ENCODE peak calls at places on chromosomes 6 and 20, in ten cellular contexts. D, E, J, K, N, U, H, B, F and O are unnamed samples.

GRCh38 chr6:108492131-108492766 is 68.5 kb upstream of the FOXO3 start:
- DNase-seq in U (no peak), F (no peak), K (peak; percentile 25), D (no peak), J (no peak), N (no peak), H (no peak), B (no peak), E (peak; percentile 22), O (no peak)

GRCh38 chr6:149924933-149925252 is 2.0 kb upstream of the RAET1G start:
- DNase-seq in E (no peak), N (no peak), D (no peak), J (no peak), U (no peak), F (no peak), H (no peak), B (no peak), K (no peak), O (no peak)

GRCh38 chr6:169398342-169399105 is 144.9 kb upstream of the THBS2 start:
- DNase-seq in F (no peak), H (peak; percentile 69), D (no peak), J (no peak), E (no peak), K (no peak), B (no peak), U (no peak), N (no peak), O (no peak)

GRCh38 chr20:14622796-14623195 is 285.4 kb upstream of the FLRT3 start:
- DNase-seq in E (no peak), J (no peak), F (no peak), D (no peak), K (peak; percentile 69), N (no peak), H (no peak), U (no peak), B (peak; percentile 48), O (no peak)

GRCh38 chr20:51659491-51660050 is 108.6 kb downstream of the ATP9A start:
- DNase-seq in F (no peak), B (no peak), U (no peak), E (no peak), D (no peak), H (no peak), J (no peak), K (no peak), N (no peak), O (no peak)

GRCh38 chr20:31716351-31716750 is 6.3 kb downstream of the BCL2L1 start:
- DNase-seq in J (no peak), B (no peak), N (no peak), U (no peak), H (no peak), E (no peak), F (no peak), K (no peak), D (no peak), O (no peak)

GRCh38 chr6:32164295-32164694 is at the start of gene EGFL8:
- DNase-seq in J (no peak), F (no peak), N (peak; percentile 32), K (no peak), U (no peak), B (no peak), E (no peak), D (no peak), H (no peak), O (no peak)

GRCh38 chr20:23159256-23159922 is 73.3 kb upstream of the CD93 start:
- DNase-seq in J (no peak), H (no peak), F (no peak), K (no peak), B (no peak), D (no peak), N (no peak), U (no peak), E (no peak), O (no peak)

GRCh38 chr20:1718604-1719384 is 61.2 kb upstream of the SIRPG start:
- DNase-seq in F (no peak), H (peak; percentile 79), B (no peak), N (no peak), E (no peak), U (no peak), K (peak; percentile 84), J (no peak), D (peak; percentile 21), O (no peak)

GRCh38 chr6:29487660-29488059 is at the start of gene MAS1L:
- DNase-seq in H (no peak), D (no peak), U (no peak), B (no peak), E (no peak), N (no peak), J (no peak), F (no peak), K (no peak), O (no peak)

GRCh38 chr6:43207286-43207685 is 22.0 kb downstream of the DNPH1 start:
- DNase-seq in H (no peak), F (no peak), K (no peak), B (no peak), J (no peak), N (no peak), E (no peak), D (no peak), U (no peak), O (no peak)

GRCh38 chr20:6613280-6613861 is 154.1 kb upstream of the BMP2 start:
- DNase-seq in U (no peak), N (no peak), B (no peak), J (no peak), K (no peak), F (no peak), D (no peak), E (no peak), H (no peak), O (no peak)

GRCh38 chr6:4913705-4914411 is 90.0 kb downstream of the RPP40 start:
- DNase-seq in F (no peak), H (no peak), J (no peak), D (no peak), U (no peak), K (no peak), N (no peak), B (no peak), E (no peak), O (no peak)

GRCh38 chr20:46757135-46757534 is 47.7 kb downstream of the SLC2A10 start:
- DNase-seq in U (no peak), N (no peak), J (no peak), K (no peak), H (no peak), F (no peak), D (no peak), B (no peak), E (no peak), O (no peak)

GRCh38 chr20:46756419-46756818 is 47.0 kb downstream of the SLC2A10 start:
- DNase-seq in E (no peak), B (no peak), N (no peak), U (no peak), D (no peak), H (no peak), K (no peak), F (no peak), J (no peak), O (no peak)

GRCh38 chr20:46758929-46759669 is 49.6 kb downstream of the SLC2A10 start:
- DNase-seq in H (no peak), U (no peak), K (no peak), E (no peak), D (no peak), F (no peak), B (no peak), J (no peak), N (no peak), O (no peak)

GRCh38 chr20:46755483-46756417 is 46.3 kb downstream of the SLC2A10 start:
- DNase-seq in B (no peak), N (no peak), K (no peak), F (no peak), U (no peak), E (no peak), H (no peak), D (no peak), J (no peak), O (no peak)

DNA sequence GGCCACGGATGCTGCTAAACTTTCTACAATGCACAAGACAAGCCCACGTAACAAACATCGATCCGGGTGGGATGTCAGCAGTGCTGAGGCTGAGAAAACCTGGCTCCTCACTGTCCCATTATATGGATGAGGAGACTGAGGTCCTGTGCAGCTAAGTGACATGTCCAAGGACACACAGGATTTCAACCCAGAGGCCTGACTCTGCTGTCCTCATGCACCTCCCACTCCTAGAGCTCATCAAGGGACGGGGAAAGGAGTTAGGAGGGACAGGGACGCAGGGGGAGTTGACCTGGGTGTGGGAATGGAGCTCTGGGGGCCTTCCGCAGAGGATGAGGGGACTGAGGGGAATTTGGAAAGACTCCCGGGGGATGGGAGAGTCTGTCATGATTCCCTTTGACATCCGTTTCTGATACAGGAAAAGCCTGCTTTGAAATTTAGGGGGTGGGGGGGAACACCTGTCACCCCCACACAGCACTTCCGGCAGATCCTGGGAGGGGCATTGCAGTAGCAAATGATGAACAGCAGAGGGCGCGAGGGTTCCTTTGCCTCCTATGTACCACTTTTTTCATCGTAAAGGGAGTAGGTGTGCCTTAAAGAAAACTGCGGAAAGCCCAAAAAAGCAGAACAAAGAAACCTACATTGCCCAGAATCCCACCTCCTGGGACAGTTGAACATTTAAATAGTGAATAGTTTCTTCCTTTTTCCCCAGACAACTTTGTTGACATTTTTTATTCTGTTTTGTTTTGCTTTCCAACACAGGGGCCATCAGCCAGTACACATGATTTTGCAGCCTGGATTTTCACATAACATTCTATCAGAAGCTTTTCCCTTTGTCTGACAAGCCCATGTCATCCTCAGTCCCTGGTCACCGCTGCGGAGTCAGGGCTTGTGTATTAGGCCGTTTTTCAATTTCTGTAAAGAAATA is 48.6 kb downstream of the SLC2A10 start:
- DNase-seq in N (peak; percentile 62), F (no peak), B (peak; percentile 43), J (peak; percentile 30), K (peak; percentile 26), H (peak; percentile 30), E (peak; percentile 71), D (no peak), U (peak; percentile 74), O (peak; percentile 36)
- TF ChIP-seq CTCF in N (peak; percentile 98), F (peak; percentile 30), B (peak; percentile 93), J (peak; percentile 94), K (peak; percentile 88), H (peak; percentile 74), E (peak; percentile 98), D (peak; percentile 93), U (peak; percentile 99), O (peak; percentile 72)

GRCh38 chr6:166580076-166581050 is 6.1 kb downstream of the RAMACL start:
- DNase-seq in F (no peak), N (no peak), B (no peak), H (no peak), J (no peak), E (no peak), U (no peak), D (no peak), K (no peak), O (no peak)
- TF ChIP-seq CTCF in F (no peak), N (no peak), B (no peak), H (no peak), J (no peak), E (no peak), U (no peak), D (no peak), K (no peak), O (no peak)

GRCh38 chr20:57047281-57048026 is 219.0 kb downstream of the BMP7 start:
- DNase-seq in B (peak; percentile 24), N (no peak), U (peak; percentile 46), F (no peak), J (no peak), H (no peak), D (no peak), K (no peak), E (no peak), O (no peak)
- TF ChIP-seq CTCF in B (peak; percentile 23), N (peak; percentile 58), U (no peak), F (no peak), J (no peak), H (no peak), D (peak; percentile 22), K (no peak), E (no peak), O (no peak)

GRCh38 chr20:37295595-37295994 is 6.1 kb downstream of the MANBAL start:
- DNase-seq in U (no peak), F (no peak), E (no peak), D (no peak), K (no peak), J (no peak), B (no peak), H (no peak), N (no peak), O (no peak)
- TF ChIP-seq CTCF in U (no peak), F (no peak), E (no peak), D (no peak), K (no peak), J (no peak), B (no peak), H (no peak), N (no peak), O (no peak)